ENCODE peak calls at places on chromosomes 7 and 10, in four cellular contexts. C is CD8-positive, alpha-beta T cell; Y is M059J; O is GM12891. B is an unnamed sample.

GRCh38 chr7:110943686-110944350 is 147.1 kb upstream of the LRRN3 start:
- DNase-seq in Y (no peak), O (no peak), C (no peak), B (peak; percentile 40)

GRCh38 chr7:126727930-126728331 is 524.8 kb downstream of the GRM8 start:
- DNase-seq in C (no peak), Y (peak; percentile 80), O (no peak), B (peak; percentile 23)

GRCh38 chr7:23925088-23925487 is 215.1 kb downstream of the STK31 start:
- DNase-seq in Y (no peak), O (no peak), C (no peak), B (no peak)

GRCh38 chr7:5333121-5334050 is 50.6 kb downstream of the SLC29A4 start:
- DNase-seq in Y (no peak), O (no peak), C (no peak), B (no peak)

GRCh38 chr7:70504254-70504653 is 627.7 kb upstream of the GALNT17 start:
- DNase-seq in O (no peak), Y (no peak), C (no peak), B (no peak)

GRCh38 chr10:83764681-83765080 is 374.6 kb upstream of the GHITM start:
- DNase-seq in C (no peak), Y (peak; percentile 55), O (no peak), B (no peak)

GRCh38 chr7:45451636-45452035 is 122.5 kb upstream of the ADCY1 start:
- DNase-seq in O (no peak), Y (peak; percentile 55), C (no peak), B (peak; percentile 25)

GRCh38 chr10:71228875-71229720 is 16.7 kb downstream of the UNC5B start:
- DNase-seq in O (no peak), Y (no peak), C (no peak), B (no peak)

GRCh38 chr10:35271086-35271834 is 65.0 kb upstream of the CCNY start:
- DNase-seq in Y (peak; percentile 73), O (no peak), C (no peak), B (no peak)

GRCh38 chr7:155276800-155277375 is 20.8 kb upstream of the INSIG1 start:
- DNase-seq in Y (no peak), C (no peak), O (no peak), B (no peak)

GRCh38 chr7:116683786-116684185 is 11.8 kb downstream of the MET start:
- DNase-seq in Y (no peak), O (peak; percentile 30), C (no peak), B (no peak)

GRCh38 chr10:119191881-119192280 is 13.3 kb upstream of the PRDX3 start:
- DNase-seq in Y (peak; percentile 89), O (no peak), C (no peak), B (no peak)

GRCh38 chr10:31759124-31759798 is 169.4 kb downstream of the ARHGAP12 start:
- DNase-seq in O (peak; percentile 39), Y (no peak), C (peak; percentile 51), B (peak; percentile 88)

GRCh38 chr10:77565590-77566023 is 72.0 kb downstream of the KCNMA1 start:
- DNase-seq in O (no peak), Y (peak; percentile 32), C (no peak), B (no peak)

GRCh38 chr10:113550365-113550764 is 2.5 kb upstream of the HABP2 start:
- DNase-seq in C (no peak), O (no peak), Y (peak; percentile 71), B (no peak)

GRCh38 chr7:128904381-128905197 is 5.9 kb downstream of the KCP start:
- DNase-seq in Y (peak; percentile 62), C (no peak), O (peak; percentile 70), B (peak; percentile 76)

GRCh38 chr10:72764151-72764550 is 72.2 kb downstream of the MCU start:
- DNase-seq in Y (peak; percentile 82), C (no peak), O (no peak), B (peak; percentile 71)

GRCh38 chr7:157432541-157432956 is 95.7 kb downstream of the DNAJB6 start:
- DNase-seq in Y (peak; percentile 22), O (no peak), C (no peak), B (peak; percentile 87)

GRCh38 chr10:43126759-43127424 is 11.4 kb upstream of the CSGALNACT2 start:
- DNase-seq in Y (no peak), C (no peak), O (no peak), B (no peak)

GRCh38 chr7:117690147-117690546 is 183.1 kb downstream of the CTTNBP2 start:
- DNase-seq in C (no peak), Y (no peak), O (no peak), B (no peak)

GRCh38 chr7:14602851-14603250 is 299.7 kb downstream of the DGKB start:
- DNase-seq in O (no peak), C (no peak), Y (no peak), B (peak; percentile 28)

GRCh38 chr7:157676001-157676400 is 339.2 kb downstream of the DNAJB6 start:
- DNase-seq in O (no peak), C (no peak), Y (no peak), B (no peak)

GRCh38 chr10:50367732-50368131 is 116.4 kb upstream of the ASAH2 start:
- DNase-seq in C (no peak), Y (peak; percentile 58), O (no peak), B (peak; percentile 63)

GRCh38 chr10:102410427-102411073 is 8.0 kb downstream of the PSD start:
- DNase-seq in Y (no peak), C (peak; percentile 57), O (peak; percentile 45), B (peak; percentile 31)

GRCh38 chr10:18988338-18988737 is 60.3 kb upstream of the MALRD1 start:
- DNase-seq in Y (no peak), C (no peak), O (no peak), B (no peak)

B was measured in GM23248.